ENCODE peak calls at places on chromosomes 16 and 17, in six cellular contexts. One of them, this sample, is unnamed.

GRCh38 chr17:1762233-1762905 is 509 bp downstream of the SERPINF1 start:
- DNase-seq in neural crest cell: no peak
- DNase-seq in neural progenitor cell: peak
- DNase-seq in nephron progenitor cell: no peak
- DNase-seq in WTC11: no peak
- DNase-seq in mesothelial cell of epicardium: no peak
- DNase-seq in this sample: no peak

GRCh38 chr17:21282231-21282630 is 2.3 kb upstream of the MAP2K3 start:
- DNase-seq in neural crest cell: no peak
- DNase-seq in neural progenitor cell: no peak
- DNase-seq in nephron progenitor cell: no peak
- DNase-seq in WTC11: no peak
- DNase-seq in mesothelial cell of epicardium: no peak
- DNase-seq in this sample: no peak

GRCh38 chr17:17170346-17170976 is 35.7 kb downstream of the PLD6 start:
- DNase-seq in neural crest cell: no peak
- DNase-seq in neural progenitor cell: no peak
- DNase-seq in nephron progenitor cell: no peak
- DNase-seq in WTC11: no peak
- DNase-seq in mesothelial cell of epicardium: no peak
- DNase-seq in this sample: no peak

GRCh38 chr16:11580451-11581086 is 6.2 kb downstream of the LITAF start:
- DNase-seq in neural crest cell: no peak
- DNase-seq in neural progenitor cell: no peak
- DNase-seq in nephron progenitor cell: no peak
- DNase-seq in WTC11: no peak
- DNase-seq in mesothelial cell of epicardium: no peak
- DNase-seq in this sample: no peak

GRCh38 chr17:45270828-45271418 is 9.0 kb upstream of the SPATA32 start:
- DNase-seq in neural crest cell: peak
- DNase-seq in neural progenitor cell: peak
- DNase-seq in nephron progenitor cell: peak
- DNase-seq in WTC11: peak
- DNase-seq in mesothelial cell of epicardium: no peak
- DNase-seq in this sample: peak

GRCh38 chr17:57552114-57552601 is 192.9 kb downstream of the CCDC182 start:
- DNase-seq in neural crest cell: peak
- DNase-seq in neural progenitor cell: peak
- DNase-seq in nephron progenitor cell: peak
- DNase-seq in WTC11: peak
- DNase-seq in mesothelial cell of epicardium: no peak
- DNase-seq in this sample: peak

GRCh38 chr16:70018254-70018653 is 67.1 kb downstream of the CLEC18A start:
- DNase-seq in neural crest cell: no peak
- DNase-seq in neural progenitor cell: peak
- DNase-seq in nephron progenitor cell: no peak
- DNase-seq in WTC11: peak
- DNase-seq in mesothelial cell of epicardium: no peak
- DNase-seq in this sample: no peak

GRCh38 chr16:57468346-57468745 is 5.9 kb downstream of the POLR2C start:
- DNase-seq in neural crest cell: no peak
- DNase-seq in neural progenitor cell: no peak
- DNase-seq in nephron progenitor cell: no peak
- DNase-seq in WTC11: no peak
- DNase-seq in mesothelial cell of epicardium: no peak
- DNase-seq in this sample: no peak

GRCh38 chr16:20042848-20043247 is 30.8 kb downstream of the GPR139 start:
- DNase-seq in neural crest cell: no peak
- DNase-seq in neural progenitor cell: no peak
- DNase-seq in nephron progenitor cell: no peak
- DNase-seq in WTC11: no peak
- DNase-seq in mesothelial cell of epicardium: no peak
- DNase-seq in this sample: no peak

GRCh38 chr16:54285414-54286066 is 1.0 kb downstream of the IRX3 start:
- DNase-seq in neural crest cell: peak
- DNase-seq in neural progenitor cell: peak
- DNase-seq in nephron progenitor cell: peak
- DNase-seq in WTC11: peak
- DNase-seq in mesothelial cell of epicardium: no peak
- DNase-seq in this sample: peak

GRCh38 chr16:69406780-69407331 is 17.6 kb upstream of the CYB5B start:
- DNase-seq in neural crest cell: no peak
- DNase-seq in neural progenitor cell: no peak
- DNase-seq in nephron progenitor cell: no peak
- DNase-seq in WTC11: no peak
- DNase-seq in mesothelial cell of epicardium: no peak
- DNase-seq in this sample: no peak

GRCh38 chr16:85027349-85027967 is at the start of gene KIAA0513:
- DNase-seq in neural crest cell: peak
- DNase-seq in neural progenitor cell: peak
- DNase-seq in nephron progenitor cell: peak
- DNase-seq in WTC11: peak
- DNase-seq in mesothelial cell of epicardium: peak
- DNase-seq in this sample: peak

GRCh38 chr17:18183334-18184142 is at the start of gene ALKBH5:
- DNase-seq in neural crest cell: peak
- DNase-seq in neural progenitor cell: peak
- DNase-seq in nephron progenitor cell: peak
- DNase-seq in WTC11: peak
- DNase-seq in mesothelial cell of epicardium: peak
- DNase-seq in this sample: peak

GRCh38 chr17:18182978-18183333 is 672 bp upstream of the ALKBH5 start:
- DNase-seq in neural crest cell: peak
- DNase-seq in neural progenitor cell: no peak
- DNase-seq in nephron progenitor cell: peak
- DNase-seq in WTC11: no peak
- DNase-seq in mesothelial cell of epicardium: peak
- DNase-seq in this sample: peak

GRCh38 chr17:18185391-18185790 is 1.8 kb downstream of the ALKBH5 start:
- DNase-seq in neural crest cell: no peak
- DNase-seq in neural progenitor cell: peak
- DNase-seq in nephron progenitor cell: no peak
- DNase-seq in WTC11: no peak
- DNase-seq in mesothelial cell of epicardium: no peak
- DNase-seq in this sample: no peak

GRCh38 chr17:18185832-18186231 is 2.2 kb downstream of the ALKBH5 start:
- DNase-seq in neural crest cell: no peak
- DNase-seq in neural progenitor cell: no peak
- DNase-seq in nephron progenitor cell: no peak
- DNase-seq in WTC11: no peak
- DNase-seq in mesothelial cell of epicardium: no peak
- DNase-seq in this sample: no peak

DNA sequence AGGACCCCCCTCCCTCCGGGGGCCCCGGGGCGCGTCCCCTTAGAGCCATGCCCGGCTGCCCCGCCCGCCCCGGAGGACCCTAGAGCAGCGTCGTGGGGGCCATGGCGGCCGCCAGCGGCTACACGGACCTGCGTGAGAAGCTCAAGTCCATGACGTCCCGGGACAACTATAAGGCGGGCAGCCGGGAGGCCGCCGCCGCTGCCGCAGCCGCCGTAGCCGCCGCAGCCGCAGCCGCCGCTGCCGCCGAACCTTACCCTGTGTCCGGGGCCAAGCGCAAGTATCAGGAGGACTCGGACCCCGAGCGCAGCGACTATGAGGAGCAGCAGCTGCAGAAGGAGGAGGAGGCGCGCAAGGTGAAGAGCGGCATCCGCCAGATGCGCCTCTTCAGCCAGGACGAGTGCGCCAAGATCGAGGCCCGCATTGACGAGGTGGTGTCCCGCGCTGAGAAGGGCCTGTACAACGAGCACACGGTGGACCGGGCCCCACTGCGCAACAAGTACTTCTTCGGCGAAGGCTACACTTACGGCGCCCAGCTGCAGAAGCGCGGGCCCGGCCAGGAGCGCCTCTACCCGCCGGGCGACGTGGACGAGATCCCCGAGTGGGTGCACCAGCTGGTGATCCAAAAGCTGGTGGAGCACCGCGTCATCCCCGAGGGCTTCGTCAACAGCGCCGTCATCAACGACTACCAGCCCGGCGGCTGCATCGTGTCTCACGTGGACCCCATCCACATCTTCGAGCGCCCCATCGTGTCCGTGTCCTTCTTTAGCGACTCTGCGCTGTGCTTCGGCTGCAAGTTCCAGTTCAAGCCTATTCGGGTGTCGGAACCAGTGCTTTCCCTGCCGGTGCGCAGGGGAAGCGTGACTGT is 747 bp downstream of the ALKBH5 start:
- DNase-seq in neural crest cell: no peak
- DNase-seq in neural progenitor cell: peak
- DNase-seq in nephron progenitor cell: peak
- DNase-seq in WTC11: peak
- DNase-seq in mesothelial cell of epicardium: peak
- DNase-seq in this sample: peak
- TF ChIP-seq CTCF in neural crest cell: no peak
- TF ChIP-seq CTCF in neural progenitor cell: no peak
- TF ChIP-seq CTCF in nephron progenitor cell: no peak
- TF ChIP-seq CTCF in WTC11: no peak
- TF ChIP-seq CTCF in mesothelial cell of epicardium: no peak
- TF ChIP-seq CTCF in this sample: no peak

GRCh38 chr16:8853150-8853549 is 15.7 kb downstream of the CARHSP1 start:
- DNase-seq in neural crest cell: no peak
- DNase-seq in neural progenitor cell: no peak
- DNase-seq in nephron progenitor cell: no peak
- DNase-seq in WTC11: no peak
- DNase-seq in mesothelial cell of epicardium: no peak
- DNase-seq in this sample: no peak

GRCh38 chr16:8854298-8854948 is 14.4 kb downstream of the CARHSP1 start:
- DNase-seq in neural crest cell: no peak
- DNase-seq in neural progenitor cell: no peak
- DNase-seq in nephron progenitor cell: no peak
- DNase-seq in WTC11: no peak
- DNase-seq in mesothelial cell of epicardium: no peak
- DNase-seq in this sample: no peak

GRCh38 chr16:8855972-8856371 is 12.8 kb downstream of the CARHSP1 start:
- DNase-seq in neural crest cell: no peak
- DNase-seq in neural progenitor cell: no peak
- DNase-seq in nephron progenitor cell: no peak
- DNase-seq in WTC11: no peak
- DNase-seq in mesothelial cell of epicardium: no peak
- DNase-seq in this sample: no peak

GRCh38 chr16:8853611-8854010 is 15.2 kb downstream of the CARHSP1 start:
- DNase-seq in neural crest cell: no peak
- DNase-seq in neural progenitor cell: no peak
- DNase-seq in nephron progenitor cell: no peak
- DNase-seq in WTC11: no peak
- DNase-seq in mesothelial cell of epicardium: no peak
- DNase-seq in this sample: no peak

DNA sequence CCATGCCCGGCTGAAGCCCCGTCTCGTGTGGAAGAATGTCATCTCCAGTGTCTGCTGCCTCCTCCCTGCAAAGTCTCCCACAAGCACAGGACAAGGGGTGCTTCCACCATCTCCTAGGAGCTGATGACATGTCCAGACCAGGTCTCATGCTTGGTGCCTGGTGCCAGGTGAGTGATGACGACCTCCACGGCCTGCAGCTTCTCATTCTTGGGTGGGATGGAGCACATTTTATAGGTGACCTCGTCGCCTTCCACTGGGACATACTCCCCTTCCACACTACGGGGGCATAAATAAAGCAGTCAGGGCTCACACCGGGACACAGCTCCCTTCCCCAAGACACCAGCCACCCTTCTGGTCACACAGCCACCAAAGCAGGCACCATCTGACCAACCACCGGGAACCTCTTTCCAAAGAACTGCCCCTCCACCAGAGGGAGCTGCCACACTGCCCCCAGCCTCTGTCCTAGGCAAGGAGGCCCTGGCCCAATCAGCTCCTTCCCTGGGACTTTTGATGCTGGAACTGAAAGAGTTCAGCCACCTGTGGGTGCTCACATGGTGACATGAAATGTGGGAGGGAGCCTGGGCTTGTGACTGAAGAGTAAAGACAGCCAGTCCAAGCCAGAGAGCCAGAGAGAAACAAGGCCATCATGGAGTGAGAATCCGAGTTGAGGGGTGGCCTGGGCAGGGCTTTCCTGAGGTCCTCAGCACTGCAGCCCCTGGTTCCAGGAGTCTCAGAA is 13.6 kb downstream of the CARHSP1 start:
- DNase-seq in neural crest cell: no peak
- DNase-seq in neural progenitor cell: no peak
- DNase-seq in nephron progenitor cell: no peak
- DNase-seq in WTC11: no peak
- DNase-seq in mesothelial cell of epicardium: no peak
- DNase-seq in this sample: no peak
- TF ChIP-seq CTCF in neural crest cell: peak
- TF ChIP-seq CTCF in neural progenitor cell: no peak
- TF ChIP-seq CTCF in nephron progenitor cell: no peak
- TF ChIP-seq CTCF in WTC11: no peak
- TF ChIP-seq CTCF in mesothelial cell of epicardium: no peak
- TF ChIP-seq CTCF in this sample: no peak

DNA sequence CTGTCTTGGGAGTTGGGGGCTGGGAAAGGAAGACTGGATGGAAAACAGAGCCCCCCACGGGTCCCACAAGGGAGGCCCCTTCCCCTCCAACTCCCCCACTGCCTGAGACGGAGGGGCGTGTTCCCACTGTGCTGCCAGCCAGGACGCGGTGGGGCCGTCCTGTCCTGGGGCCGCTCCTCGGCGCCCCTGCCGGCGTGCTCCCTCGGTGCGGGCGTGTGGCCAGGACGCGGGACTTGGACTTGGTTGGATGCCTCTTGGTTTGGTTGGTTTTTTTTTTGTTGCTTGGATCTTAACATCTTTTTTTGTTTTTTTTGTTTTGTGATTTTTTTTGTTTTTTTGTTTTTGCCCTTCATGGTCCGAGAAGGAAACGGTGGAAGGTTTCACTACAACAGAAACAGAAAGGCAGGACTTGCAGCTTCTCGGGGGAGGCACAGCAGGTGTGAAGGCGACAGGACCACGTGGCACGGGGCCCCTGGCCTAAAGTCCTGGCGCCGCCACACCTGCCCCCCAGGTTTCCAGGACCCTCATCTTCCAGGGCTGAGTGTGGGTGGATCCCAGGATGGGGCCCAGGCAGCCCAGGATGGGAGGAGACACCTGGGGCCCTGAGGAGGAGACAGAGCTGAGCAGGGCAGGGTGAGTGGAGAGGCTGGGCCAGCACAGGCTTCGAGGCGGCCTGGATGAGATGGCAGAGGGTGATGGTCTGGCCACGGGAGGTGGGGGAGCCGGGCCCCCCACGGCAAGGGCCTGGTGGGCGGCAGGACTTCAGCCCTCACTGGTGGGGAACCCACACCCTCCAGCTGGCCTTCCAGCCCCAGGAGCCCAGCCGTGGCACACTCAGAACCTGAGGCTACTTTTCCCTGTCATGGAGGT is 16.1 kb downstream of the ENGASE start:
- DNase-seq in neural crest cell: no peak
- DNase-seq in neural progenitor cell: no peak
- DNase-seq in nephron progenitor cell: peak
- DNase-seq in WTC11: no peak
- DNase-seq in mesothelial cell of epicardium: no peak
- DNase-seq in this sample: no peak
- TF ChIP-seq CTCF in neural crest cell: no peak
- TF ChIP-seq CTCF in neural progenitor cell: no peak
- TF ChIP-seq CTCF in nephron progenitor cell: peak
- TF ChIP-seq CTCF in WTC11: no peak
- TF ChIP-seq CTCF in mesothelial cell of epicardium: no peak
- TF ChIP-seq CTCF in this sample: peak

DNA sequence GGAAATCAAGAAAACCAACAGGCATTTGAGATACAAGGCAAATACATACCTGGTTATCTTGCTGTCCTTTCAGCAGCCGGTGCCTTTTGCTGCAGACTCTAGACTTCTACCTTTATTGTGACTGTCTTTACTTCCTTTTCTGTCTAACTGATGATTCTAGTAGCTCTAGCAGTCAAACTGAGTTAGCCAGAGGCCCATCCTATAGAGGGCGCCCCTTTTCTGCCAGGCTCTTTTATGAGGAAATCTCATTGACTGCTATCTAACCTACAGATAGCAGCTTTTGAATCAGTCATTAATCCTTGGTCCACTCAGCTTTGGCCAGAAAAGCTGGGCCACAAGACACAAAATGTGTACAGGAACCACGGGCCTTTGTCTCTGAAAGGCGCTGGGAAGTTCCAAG is 87.5 kb upstream of the WSB1 start:
- DNase-seq in neural crest cell: no peak
- DNase-seq in neural progenitor cell: no peak
- DNase-seq in nephron progenitor cell: no peak
- DNase-seq in WTC11: peak
- DNase-seq in mesothelial cell of epicardium: no peak
- DNase-seq in this sample: no peak
- TF ChIP-seq CTCF in neural crest cell: no peak
- TF ChIP-seq CTCF in neural progenitor cell: no peak
- TF ChIP-seq CTCF in nephron progenitor cell: no peak
- TF ChIP-seq CTCF in WTC11: no peak
- TF ChIP-seq CTCF in mesothelial cell of epicardium: no peak
- TF ChIP-seq CTCF in this sample: no peak